ENCODE peak calls at places on chromosomes 12 and 14, in nine cellular contexts. J is AG09309, C is GM12865, U is fibroblast of lung, L is ovary, M is tibial artery, R is upper lobe of right lung, T is A549, P is fibroblast of the aortic adventitia. G is an unnamed sample.

GRCh38 chr14:74882103-74882920 is 596 bp downstream of the DLST start:
- DNase-seq in J (no peak), C (peak; percentile 41), U (peak; percentile 51), L (no peak), M (peak; percentile 72), R (peak; percentile 79), T (peak; percentile 24), P (peak; percentile 63), G (peak; percentile 53)

GRCh38 chr12:29561736-29562135 is 64.2 kb upstream of the OVCH1 start:
- DNase-seq in J (no peak), C (no peak), U (peak; percentile 14), L (no peak), M (no peak), R (no peak), T (no peak), P (no peak), G (no peak)

GRCh38 chr12:130454296-130454695 is 116.6 kb downstream of the PIWIL1 start:
- DNase-seq in J (no peak), C (no peak), U (no peak), L (no peak), M (no peak), R (no peak), T (no peak), P (no peak), G (no peak)

GRCh38 chr12:22100952-22101748 is 55.1 kb downstream of the CMAS start:
- DNase-seq in J (peak; percentile 31), C (peak; percentile 74), U (peak; percentile 59), L (no peak), M (no peak), R (no peak), T (peak; percentile 60), P (peak; percentile 86), G (peak; percentile 33)

GRCh38 chr14:82854131-82854530 is 1320.5 kb upstream of the SEL1L start:
- DNase-seq in J (no peak), C (no peak), U (no peak), L (no peak), M (no peak), R (no peak), T (no peak), P (no peak), G (no peak)

GRCh38 chr14:103696466-103697071 is 18.7 kb downstream of the XRCC3 start:
- DNase-seq in J (no peak), C (no peak), U (peak; percentile 44), L (no peak), M (no peak), R (peak; percentile 51), T (no peak), P (peak; percentile 51), G (no peak)

GRCh38 chr14:66496911-66497310 is 10.7 kb downstream of the CCDC196 start:
- DNase-seq in J (no peak), C (no peak), U (no peak), L (no peak), M (no peak), R (no peak), T (no peak), P (no peak), G (no peak)

GRCh38 chr12:88578821-88579518 is 1.3 kb downstream of the KITLG start:
- DNase-seq in J (no peak), C (no peak), U (no peak), L (no peak), M (no peak), R (no peak), T (peak; percentile 52), P (no peak), G (peak; percentile 28)

GRCh38 chr12:93622485-93622884 is 50.0 kb downstream of the SOCS2 start:
- DNase-seq in J (peak; percentile 75), C (no peak), U (peak; percentile 79), L (no peak), M (no peak), R (no peak), T (no peak), P (peak; percentile 87), G (no peak)

GRCh38 chr12:46964496-46965098 is 114.8 kb upstream of the PCED1B start:
- DNase-seq in J (no peak), C (no peak), U (peak; percentile 88), L (no peak), M (no peak), R (no peak), T (peak; percentile 18), P (peak; percentile 80), G (no peak)

GRCh38 chr14:79098324-79098723 is 928.2 kb downstream of the NRXN3 start:
- DNase-seq in J (no peak), C (no peak), U (no peak), L (no peak), M (no peak), R (no peak), T (no peak), P (no peak), G (no peak)

GRCh38 chr12:131934535-131934934 is 5.5 kb downstream of the PUS1 start:
- DNase-seq in J (no peak), C (no peak), U (no peak), L (no peak), M (no peak), R (no peak), T (no peak), P (no peak), G (no peak)

DNA sequence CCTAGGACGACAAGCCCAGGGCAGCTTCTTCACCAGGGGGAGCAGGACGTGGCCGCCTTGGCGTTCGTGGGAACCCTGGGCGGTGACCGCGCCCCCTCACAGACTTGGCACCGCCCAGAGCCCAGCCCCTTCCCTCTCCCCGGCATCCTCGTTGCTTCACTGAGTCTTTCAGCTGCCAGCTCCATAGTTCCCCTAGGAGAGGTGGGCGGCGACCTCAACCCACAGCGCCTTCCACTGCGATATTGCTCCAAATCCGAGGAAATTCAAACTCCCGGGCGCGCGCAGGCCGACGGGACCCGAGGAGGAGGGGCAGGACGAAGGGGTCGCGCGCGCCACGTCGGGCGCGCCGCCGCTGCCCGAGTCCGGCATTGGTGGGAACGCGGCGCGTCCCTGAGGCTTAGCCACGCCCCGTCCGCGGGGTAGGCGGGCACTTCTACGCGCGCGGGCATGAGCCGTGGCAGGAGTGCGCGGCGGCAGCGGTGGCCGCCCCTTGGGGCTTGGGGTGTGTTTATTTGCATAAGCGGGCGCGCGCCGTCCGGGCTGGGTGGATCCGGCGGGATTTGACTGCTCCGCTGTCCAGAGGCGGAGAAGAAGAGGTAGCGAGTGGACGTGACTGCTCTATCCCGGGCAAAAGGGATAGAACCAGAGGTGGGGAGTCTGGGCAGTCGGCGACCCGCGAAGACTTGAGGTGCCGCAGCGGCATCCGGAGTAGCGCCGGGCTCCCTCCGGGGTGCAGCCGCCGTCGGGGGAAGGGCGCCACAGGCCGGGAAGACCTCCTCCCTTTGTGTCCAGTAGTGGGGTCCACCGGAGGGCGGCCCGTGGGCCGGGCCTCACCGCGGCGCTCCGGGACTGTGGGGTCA is at the start of the genes APAF1 and IKBIP:
- DNase-seq in J (peak; percentile 77), C (peak; percentile 97), U (peak; percentile 95), L (peak; percentile 95), M (peak; percentile 98), R (peak; percentile 99), T (peak; percentile 98), P (peak; percentile 93), G (peak; percentile 97)
- TF ChIP-seq CTCF in J (no peak), C (no peak), U (no peak), L (peak; percentile 4), M (no peak), R (no peak), T (no peak), P (no peak), G (no peak)

GRCh38 chr14:102501751-102502315 is 7.7 kb downstream of the ANKRD9 start:
- DNase-seq in J (no peak), C (no peak), U (no peak), L (no peak), M (no peak), R (no peak), T (no peak), P (no peak), G (no peak)
- TF ChIP-seq CTCF in J (peak; percentile 8), C (no peak), U (no peak), L (no peak), M (no peak), R (no peak), T (peak; percentile 15), P (no peak), G (no peak)

GRCh38 chr12:80625901-80626300 is 81.5 kb upstream of the MYF6 start:
- DNase-seq in J (no peak), C (no peak), U (no peak), L (no peak), M (no peak), R (no peak), T (no peak), P (no peak), G (no peak)

GRCh38 chr12:80624986-80625530 is 82.4 kb upstream of the MYF6 start:
- DNase-seq in J (no peak), C (no peak), U (peak; percentile 26), L (no peak), M (no peak), R (no peak), T (no peak), P (no peak), G (no peak)

GRCh38 chr12:80617733-80618132 is 89.7 kb upstream of the MYF6 start:
- DNase-seq in J (no peak), C (no peak), U (no peak), L (no peak), M (no peak), R (no peak), T (no peak), P (no peak), G (no peak)

GRCh38 chr12:80620281-80620680 is 87.2 kb upstream of the MYF6 start:
- DNase-seq in J (no peak), C (no peak), U (no peak), L (no peak), M (no peak), R (no peak), T (no peak), P (no peak), G (no peak)

DNA sequence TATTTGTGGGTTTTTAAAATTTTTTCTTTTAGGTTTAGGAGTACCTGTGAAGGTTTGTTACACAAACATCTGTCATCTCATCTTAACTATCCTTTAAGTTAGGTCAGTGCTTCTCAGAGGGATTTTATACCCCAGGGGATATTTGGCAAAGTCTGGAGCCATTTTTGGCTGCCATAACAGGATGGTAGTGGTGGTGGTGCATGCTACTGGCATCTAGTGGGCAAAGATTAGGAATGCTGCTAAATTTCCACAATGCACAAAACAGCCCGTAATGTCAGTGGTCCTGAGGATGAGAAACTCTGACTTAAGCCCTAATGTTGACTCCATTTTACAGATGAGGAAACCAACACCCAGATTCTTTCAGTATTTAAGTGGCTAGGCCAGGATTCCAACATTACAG is 85.2 kb upstream of the MYF6 start:
- DNase-seq in J (no peak), C (peak; percentile 12), U (peak; percentile 16), L (no peak), M (no peak), R (no peak), T (peak; percentile 23), P (peak; percentile 8), G (no peak)
- TF ChIP-seq CTCF in J (peak; percentile 35), C (peak; percentile 6), U (peak; percentile 35), L (no peak), M (no peak), R (no peak), T (peak; percentile 26), P (peak; percentile 33), G (no peak)

DNA sequence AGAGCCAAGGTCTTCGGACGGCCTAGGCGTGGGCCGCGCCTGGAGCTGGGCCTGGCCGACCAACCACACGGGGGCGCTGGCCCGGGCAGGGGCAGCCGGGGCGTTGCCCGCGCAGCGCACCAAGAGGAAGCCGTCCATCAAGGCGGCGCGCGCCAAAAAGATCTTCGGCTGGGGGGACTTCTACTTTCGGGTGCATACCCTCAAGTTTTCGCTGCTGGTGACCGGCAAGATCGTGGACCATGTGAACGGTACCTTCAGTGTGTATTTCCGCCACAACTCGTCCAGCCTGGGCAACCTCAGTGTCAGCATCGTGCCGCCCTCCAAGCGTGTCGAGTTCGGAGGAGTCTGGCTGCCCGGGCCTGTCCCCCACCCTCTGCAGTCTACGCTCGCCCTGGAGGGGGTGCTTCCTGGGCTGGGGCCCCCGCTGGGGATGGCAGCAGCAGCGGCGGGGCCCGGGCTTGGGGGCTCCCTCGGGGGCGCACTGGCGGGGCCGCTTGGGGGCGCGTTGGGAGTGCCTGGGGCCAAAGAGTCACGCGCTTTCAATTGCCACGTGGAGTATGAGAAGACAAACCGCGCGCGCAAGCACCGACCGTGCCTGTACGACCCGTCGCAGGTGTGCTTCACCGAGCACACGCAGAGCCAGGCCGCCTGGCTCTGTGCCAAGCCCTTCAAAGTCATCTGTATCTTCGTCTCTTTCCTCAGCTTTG is 4.4 kb upstream of the SHMT2 start:
- DNase-seq in J (no peak), C (peak; percentile 65), U (no peak), L (no peak), M (no peak), R (peak; percentile 85), T (no peak), P (no peak), G (peak; percentile 74)
- TF ChIP-seq CTCF in J (peak; percentile 21), C (peak; percentile 63), U (peak; percentile 22), L (no peak), M (peak; percentile 13), R (peak; percentile 65), T (no peak), P (peak; percentile 21), G (peak; percentile 82)